ENCODE peak calls at places on chromosomes 13 and 19, in ten cellular contexts. N is activated T-cell treated with anti-CD3 and anti-CD28 coated beads, Interleukin-2, amount 50 U/mL, for 24 hours; D is CD4-positive, CD25-positive, alpha-beta regulatory T cell; R is GF-D8; H is left colon; Z is foreskin fibroblast; B is heart left ventricle; O is CD4-positive, alpha-beta T cell; K is GM12878; A is AG04449. Y is an unnamed sample.

GRCh38 chr13:59304596-59304995 is 859.1 kb downstream of the DIAPH3 start:
- DNase-seq in N (no peak), D (no peak), R (no peak), H (no peak), Z (no peak), B (no peak), O (no peak), K (no peak), A (no peak), Y (no peak)

GRCh38 chr19:14517840-14518505 is at the start of gene DNAJB1:
- DNase-seq in N (no peak), D (peak), R (peak), H (peak), Z (peak), B (peak), O (peak), K (no peak), A (no peak), Y (no peak)

GRCh38 chr13:48181482-48182145 is 51.4 kb upstream of the ITM2B start:
- DNase-seq in N (no peak), D (no peak), R (no peak), H (no peak), Z (no peak), B (no peak), O (no peak), K (no peak), A (no peak), Y (no peak)

GRCh38 chr19:23784274-23784673 is 25.6 kb upstream of the ZNF681 start:
- DNase-seq in N (no peak), D (no peak), R (no peak), H (no peak), Z (no peak), B (no peak), O (no peak), K (peak), A (no peak), Y (no peak)

GRCh38 chr13:20964904-20965303 is 62.4 kb upstream of the XPO4 start:
- DNase-seq in N (no peak), D (no peak), R (no peak), H (no peak), Z (peak), B (no peak), O (no peak), K (no peak), A (no peak), Y (no peak)

GRCh38 chr19:11423164-11423803 is 4.2 kb upstream of the RGL3 start:
- DNase-seq in N (no peak), D (no peak), R (no peak), H (no peak), Z (no peak), B (no peak), O (no peak), K (no peak), A (no peak), Y (no peak)

GRCh38 chr19:41276231-41276630 is 12.1 kb downstream of the HNRNPUL1 start:
- DNase-seq in N (no peak), D (no peak), R (no peak), H (no peak), Z (peak), B (no peak), O (no peak), K (no peak), A (no peak), Y (no peak)

GRCh38 chr19:34475026-34475974 is 6.3 kb upstream of the WTIP start:
- DNase-seq in N (peak), D (no peak), R (no peak), H (no peak), Z (peak), B (no peak), O (no peak), K (no peak), A (peak), Y (no peak)

GRCh38 chr13:35978607-35979316 is 152.4 kb downstream of the DCLK1 start:
- DNase-seq in N (no peak), D (no peak), R (peak), H (no peak), Z (peak), B (no peak), O (no peak), K (no peak), A (no peak), Y (peak)

GRCh38 chr13:23681253-23681652 is 111.0 kb downstream of the TNFRSF19 start:
- DNase-seq in N (no peak), D (no peak), R (no peak), H (no peak), Z (peak), B (no peak), O (no peak), K (no peak), A (no peak), Y (no peak)

GRCh38 chr19:58552655-58553054 is 2.2 kb downstream of the CHMP2A start:
- DNase-seq in N (no peak), D (no peak), R (no peak), H (no peak), Z (no peak), B (no peak), O (no peak), K (no peak), A (no peak), Y (no peak)

GRCh38 chr19:41853768-41854167 is 6.3 kb upstream of the RPS19 start:
- DNase-seq in N (no peak), D (no peak), R (no peak), H (no peak), Z (no peak), B (no peak), O (no peak), K (no peak), A (no peak), Y (no peak)

GRCh38 chr13:74409551-74409950 is 275.3 kb upstream of the KLF12 start:
- DNase-seq in N (no peak), D (no peak), R (no peak), H (no peak), Z (peak), B (no peak), O (no peak), K (no peak), A (no peak), Y (no peak)

GRCh38 chr19:31676271-31677004 is 327.2 kb upstream of the TSHZ3 start:
- DNase-seq in N (no peak), D (no peak), R (no peak), H (no peak), Z (no peak), B (no peak), O (no peak), K (no peak), A (no peak), Y (no peak)

GRCh38 chr13:79451500-79451962 is 29.4 kb upstream of the NDFIP2 start:
- DNase-seq in N (peak), D (peak), R (peak), H (no peak), Z (peak), B (peak), O (peak), K (peak), A (peak), Y (peak)

GRCh38 chr13:80215368-80215767 is 125.6 kb downstream of the SPRY2 start:
- DNase-seq in N (no peak), D (no peak), R (no peak), H (no peak), Z (peak), B (no peak), O (no peak), K (no peak), A (peak), Y (no peak)

GRCh38 chr13:98650376-98651107 is 73.6 kb upstream of the STK24 start:
- DNase-seq in N (no peak), D (no peak), R (no peak), H (peak), Z (no peak), B (no peak), O (no peak), K (no peak), A (no peak), Y (no peak)

GRCh38 chr13:60335531-60335930 is 61.5 kb upstream of the TDRD3 start:
- DNase-seq in N (no peak), D (no peak), R (no peak), H (no peak), Z (peak), B (no peak), O (no peak), K (no peak), A (no peak), Y (no peak)

GRCh38 chr19:50258918-50259372 is 55.5 kb downstream of the MYH14 start:
- DNase-seq in N (no peak), D (no peak), R (no peak), H (peak), Z (no peak), B (no peak), O (no peak), K (no peak), A (no peak), Y (no peak)

GRCh38 chr19:16293133-16294085 is 31.2 kb upstream of the KLF2 start:
- DNase-seq in N (no peak), D (no peak), R (peak), H (peak), Z (peak), B (peak), O (no peak), K (no peak), A (peak), Y (no peak)

GRCh38 chr19:2729943-2730818 is 9.0 kb upstream of the DIRAS1 start:
- DNase-seq in N (no peak), D (no peak), R (no peak), H (no peak), Z (no peak), B (no peak), O (no peak), K (no peak), A (no peak), Y (no peak)

GRCh38 chr13:91162180-91162579 is 185.3 kb upstream of the MIR17HG start:
- DNase-seq in N (no peak), D (no peak), R (no peak), H (no peak), Z (no peak), B (no peak), O (no peak), K (no peak), A (no peak), Y (no peak)

GRCh38 chr13:33242984-33243617 is 42.5 kb downstream of the STARD13 start:
- DNase-seq in N (no peak), D (no peak), R (no peak), H (no peak), Z (no peak), B (no peak), O (no peak), K (no peak), A (no peak), Y (no peak)

GRCh38 chr19:3986260-3987041 is 1.2 kb upstream of the EEF2 start:
- DNase-seq in N (peak), D (peak), R (peak), H (peak), Z (peak), B (no peak), O (peak), K (peak), A (no peak), Y (peak)

GRCh38 chr13:23871616-23872220 is 17.5 kb downstream of the MIPEP start:
- DNase-seq in N (no peak), D (no peak), R (peak), H (no peak), Z (peak), B (no peak), O (no peak), K (no peak), A (no peak), Y (peak)

GRCh38 chr19:56080669-56081401 is 40.3 kb downstream of the ZNF787 start:
- DNase-seq in N (peak), D (peak), R (no peak), H (peak), Z (peak), B (peak), O (peak), K (peak), A (peak), Y (peak)

GRCh38 chr19:45069056-45069455 is 7.2 kb downstream of the ZNF296 start:
- DNase-seq in N (no peak), D (no peak), R (no peak), H (peak), Z (peak), B (no peak), O (no peak), K (no peak), A (no peak), Y (no peak)

GRCh38 chr19:39969266-39969665 is 1.7 kb upstream of the PSMC4 start:
- DNase-seq in N (no peak), D (no peak), R (no peak), H (no peak), Z (peak), B (no peak), O (no peak), K (no peak), A (no peak), Y (no peak)